ENCODE peak calls at places on chromosomes 6 and 20, in seven cellular contexts. I is fibroblast of lung; D is heart right ventricle; M is epithelial cell of esophagus; X is pancreas; B is CD8-positive, alpha-beta T cell; O is astrocyte of the cerebellum. Q is an unnamed sample.
A peak's percentile ranks its signal among the peaks of the same experiment; 100 is the strongest.

GRCh38 chr6:20379231-20379630 is 22.4 kb upstream of the E2F3 start:
- DNase-seq in M (no peak), B (no peak), X (no peak), O (no peak), D (no peak), I (no peak), Q (no peak)

GRCh38 chr6:42978487-42978792 is 541 bp downstream of the PEX6 start:
- DNase-seq in B (no peak), D (no peak), I (no peak), M (no peak), O (no peak), X (no peak), Q (no peak)

GRCh38 chr6:43402819-43403218 is 24.5 kb upstream of the ABCC10 start:
- DNase-seq in X (no peak), B (no peak), I (no peak), M (no peak), O (no peak), D (no peak), Q (no peak)

GRCh38 chr20:47396762-47397476 is 40.4 kb upstream of the ZMYND8 start:
- DNase-seq in I (peak; percentile 22), X (peak; percentile 58), O (no peak), D (no peak), B (no peak), M (no peak), Q (no peak)

GRCh38 chr20:43375586-43375985 is 82.1 kb upstream of the SRSF6 start:
- DNase-seq in O (no peak), I (no peak), M (no peak), X (no peak), B (no peak), D (no peak), Q (no peak)

GRCh38 chr6:111823831-111824607 is 49.2 kb downstream of the FYN start:
- DNase-seq in B (no peak), I (peak; percentile 85), O (peak; percentile 57), D (no peak), X (no peak), M (peak; percentile 36), Q (no peak)

GRCh38 chr6:3480009-3480408 is 23.2 kb upstream of the SLC22A23 start:
- DNase-seq in O (no peak), B (no peak), M (no peak), I (no peak), X (no peak), D (no peak), Q (no peak)

GRCh38 chr6:148559848-148560433 is 186.9 kb upstream of the UST start:
- DNase-seq in M (peak; percentile 55), B (peak; percentile 63), I (peak; percentile 72), O (no peak), X (peak; percentile 64), D (peak; percentile 63), Q (peak; percentile 36)

GRCh38 chr20:17824676-17825224 is 125.0 kb downstream of the BANF2 start:
- DNase-seq in O (no peak), I (no peak), D (no peak), M (no peak), B (no peak), X (no peak), Q (no peak)

GRCh38 chr20:18004389-18005031 is 35.7 kb downstream of the MGME1 start:
- DNase-seq in X (no peak), D (no peak), M (no peak), B (no peak), O (no peak), I (peak; percentile 85), Q (no peak)

DNA sequence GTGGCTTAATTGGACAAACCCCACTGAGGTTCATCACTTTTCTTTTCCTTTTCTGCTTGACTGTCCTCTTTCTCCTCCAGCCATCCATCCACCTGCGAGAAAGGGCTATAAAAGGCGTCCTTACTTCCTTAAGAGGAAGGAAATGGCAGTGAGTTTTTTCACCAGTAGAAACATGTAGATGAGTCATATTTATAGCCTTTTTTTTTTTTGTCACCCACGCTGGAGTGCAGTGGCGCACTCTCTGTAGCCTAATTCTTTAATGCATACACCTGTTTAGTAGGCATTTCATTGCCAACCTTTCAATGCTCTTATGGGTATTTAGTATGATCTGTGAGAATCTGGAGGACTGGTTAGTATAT is 15.3 kb upstream of the IFNGR1 start:
- DNase-seq in I (no peak), X (no peak), B (no peak), O (no peak), M (peak; percentile 81), D (no peak), Q (peak; percentile 65)
- H3K4me3 ChIP-seq in I (no peak overlapping the region), X (no peak overlapping the region), B (no peak overlapping the region), O (no peak overlapping the region), M (no peak overlapping the region), D (no peak overlapping the region), Q (no peak overlapping the region)

DNA sequence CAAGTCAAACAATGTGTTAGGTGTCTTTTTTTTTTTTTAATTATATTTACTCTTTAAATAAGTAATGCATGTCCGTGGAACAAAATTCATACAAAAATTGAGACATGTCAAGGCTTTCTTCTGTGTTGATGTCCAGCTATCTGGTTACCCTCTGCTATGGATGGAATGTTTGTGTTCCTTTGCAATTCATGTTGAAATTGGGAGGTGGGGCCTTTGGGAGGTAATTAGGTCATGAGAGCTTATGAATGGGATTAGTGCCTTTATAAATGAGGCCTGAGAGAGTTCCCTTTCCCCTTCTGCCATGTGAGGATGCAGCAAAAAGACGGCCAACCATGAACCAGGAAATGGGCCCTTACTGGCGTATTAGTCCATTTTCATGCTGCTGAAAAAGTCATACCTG is 83.1 kb upstream of the KCNG1 start:
- DNase-seq in D (no peak), I (no peak), O (no peak), B (no peak), M (no peak), X (no peak), Q (no peak)
- H3K4me3 ChIP-seq in D (no peak overlapping the region), I (no peak overlapping the region), O (no peak overlapping the region), B (no peak overlapping the region), M (no peak overlapping the region), X (no peak overlapping the region), Q (no peak overlapping the region)

GRCh38 chr20:31718952-31719643 is 3.6 kb downstream of the BCL2L1 start:
- DNase-seq in I (no peak), X (no peak), M (peak; percentile 97), D (no peak), B (no peak), O (no peak), Q (no peak)

GRCh38 chr20:31720486-31721407 is 1.9 kb downstream of the BCL2L1 start:
- DNase-seq in X (no peak), I (no peak), D (no peak), O (no peak), M (no peak), B (no peak), Q (no peak)

GRCh38 chr20:31717478-31717946 is 5.2 kb downstream of the BCL2L1 start:
- DNase-seq in M (no peak), O (no peak), X (no peak), D (no peak), I (no peak), B (peak; percentile 15), Q (no peak)

GRCh38 chr20:31721408-31722332 is 998 bp downstream of the BCL2L1 start:
- DNase-seq in M (no peak), I (no peak), O (no peak), X (peak; percentile 44), B (no peak), D (no peak), Q (no peak)

DNA sequence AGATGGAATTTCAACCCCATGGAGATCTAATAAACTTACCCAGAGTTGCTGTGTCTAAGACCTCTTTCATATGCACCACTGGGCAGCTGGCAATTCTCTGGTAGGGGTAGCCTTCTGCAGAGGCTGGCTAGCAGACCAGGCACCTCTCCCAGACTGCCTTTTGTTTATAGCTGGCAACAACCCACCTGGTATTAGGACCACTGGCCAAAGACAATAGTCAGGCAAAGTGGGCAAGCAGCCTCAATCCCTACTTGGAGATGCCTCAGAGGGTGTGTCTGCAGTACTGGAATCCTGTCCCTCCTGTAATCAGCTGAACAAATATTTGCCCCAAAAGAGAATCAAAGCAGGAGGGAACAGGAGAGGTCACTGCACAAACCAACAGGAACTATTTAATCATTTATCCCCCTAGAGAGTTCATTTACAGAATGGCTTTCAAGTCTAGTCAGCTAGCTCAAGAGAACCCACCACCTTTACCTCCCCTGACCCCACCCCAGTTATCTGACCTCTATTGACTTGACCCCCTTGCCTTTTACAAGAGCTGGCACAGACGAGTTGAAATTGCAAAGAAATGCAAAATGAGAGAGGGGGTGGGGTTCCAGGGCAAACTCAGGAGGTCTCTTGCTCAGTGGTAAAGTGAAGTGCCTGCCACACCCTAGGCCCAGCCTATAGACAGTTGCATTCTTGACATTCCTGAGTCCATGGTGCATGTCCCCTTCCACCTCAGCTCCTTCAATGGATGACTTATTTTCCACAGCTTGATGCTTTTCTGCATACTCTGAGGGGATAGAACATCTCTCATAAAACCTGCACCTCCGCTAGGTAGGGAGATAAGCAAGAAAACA is 2.8 kb downstream of the BCL2L1 start:
- DNase-seq in I (no peak), X (no peak), O (no peak), D (no peak), M (no peak), B (no peak), Q (no peak)
- H3K4me3 ChIP-seq in I (peak overlapping the region; percentile 77), X (peak overlapping the region; percentile 96), O (peak overlapping the region; percentile 76), D (peak overlapping the region; percentile 80), M (peak overlapping the region; percentile 88), B (peak overlapping the region; percentile 85), Q (no peak overlapping the region)

DNA sequence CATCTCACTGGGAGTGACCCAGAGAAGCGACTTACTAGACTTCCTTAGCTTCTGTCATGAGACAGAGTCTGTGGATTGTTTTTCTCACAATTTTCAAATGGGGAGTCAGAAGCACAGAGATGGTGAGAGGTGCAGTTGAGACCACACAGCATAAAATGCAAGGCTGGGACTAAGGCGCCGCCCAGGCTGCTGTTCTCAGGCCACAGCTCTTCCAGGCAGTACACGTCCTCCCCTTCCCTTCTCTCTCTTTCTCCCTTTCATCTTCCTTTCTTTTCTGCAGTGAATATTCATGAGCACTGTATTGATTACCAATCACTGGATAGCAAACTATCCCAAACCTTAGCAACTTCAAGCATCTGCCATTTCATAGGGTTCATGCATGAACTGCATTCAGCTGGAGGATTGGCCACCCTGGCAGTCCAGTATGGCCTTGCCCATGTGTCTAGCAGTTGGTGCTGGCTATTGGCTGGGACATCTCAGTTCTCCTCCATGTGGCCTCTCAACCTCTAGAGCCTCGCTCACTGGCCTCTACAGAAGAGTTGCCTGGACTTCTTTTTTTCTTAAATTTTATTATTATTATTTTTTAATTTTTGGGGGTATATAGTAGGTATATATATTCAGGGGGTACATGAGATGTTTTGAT is 11.4 kb downstream of the BCAS4 start:
- DNase-seq in D (no peak), O (no peak), M (no peak), I (no peak), X (no peak), B (no peak), Q (no peak)
- H3K4me3 ChIP-seq in D (no peak overlapping the region), O (no peak overlapping the region), M (no peak overlapping the region), I (no peak overlapping the region), X (no peak overlapping the region), B (no peak overlapping the region), Q (no peak overlapping the region)

GRCh38 chr6:161225677-161226004 is 48.2 kb downstream of the AGPAT4 start:
- DNase-seq in I (no peak), D (no peak), M (no peak), X (no peak), B (no peak), O (no peak), Q (no peak)
- H3K4me3 ChIP-seq in I (no peak overlapping the region), D (no peak overlapping the region), M (no peak overlapping the region), X (no peak overlapping the region), B (no peak overlapping the region), O (no peak overlapping the region), Q (no peak overlapping the region)